ENCODE peak calls at places on chromosome 15, in six cellular contexts. E is RPMI8226; S is GM10248; O is endothelial cell; R is A172; X is activated CD4-positive, alpha-beta T cell treated with anti-CD3 and anti-CD28 coated beads for 24 hours. C is an unnamed sample.

GRCh38 chr15:69154684-69155083 is 5.8 kb upstream of the GLCE start:
- DNase-seq in R (peak), S (no peak), E (no peak), O (no peak), X (no peak), C (no peak)

GRCh38 chr15:40930430-40931299 is 1.5 kb downstream of the DLL4 start:
- DNase-seq in O (peak), S (peak), E (peak), R (no peak), X (peak), C (peak)

GRCh38 chr15:90660195-90660995 is 56.8 kb upstream of the BLM start:
- DNase-seq in R (peak), E (peak), X (peak), O (no peak), S (peak), C (no peak)

GRCh38 chr15:75725719-75726607 is 13.3 kb upstream of the CSPG4 start:
- DNase-seq in S (no peak), X (no peak), E (no peak), O (no peak), R (no peak), C (no peak)

GRCh38 chr15:50280271-50280670 is 14.7 kb upstream of the HDC start:
- DNase-seq in S (no peak), R (peak), X (no peak), E (no peak), O (no peak), C (no peak)

GRCh38 chr15:40106203-40107161 is 2.2 kb downstream of the BMF start:
- DNase-seq in R (no peak), E (peak), X (no peak), O (peak), S (peak), C (no peak)

GRCh38 chr15:48954538-48954937 is 9.2 kb downstream of the SHC4 start:
- DNase-seq in R (peak), O (no peak), S (no peak), E (no peak), X (no peak), C (no peak)

GRCh38 chr15:92120082-92120481 is 266.6 kb downstream of the SLCO3A1 start:
- DNase-seq in R (no peak), X (no peak), E (no peak), S (no peak), O (no peak), C (no peak)